ENCODE peak calls at places on chromosomes 3 and 15, in eight cellular contexts. P is HCT116, E is adrenal gland, A is A549, U is IMR-90, Q is body of pancreas, W is spleen, N is breast epithelium. B is an unnamed sample.

GRCh38 chr3:197520311-197521276 is 35.2 kb downstream of the BDH1 start:
- DNase-seq in N (no peak), P (no peak), U (peak; percentile 80), A (peak; percentile 91), W (no peak), E (no peak), Q (peak; percentile 49), B (no peak)

GRCh38 chr3:72576563-72576962 is 271.7 kb downstream of the SHQ1 start:
- DNase-seq in A (no peak), N (no peak), P (no peak), U (no peak), W (no peak), Q (no peak), E (no peak), B (no peak)

GRCh38 chr15:74615313-74616019 is at the start of gene CLK3:
- DNase-seq in E (peak; percentile 96), P (peak; percentile 86), A (peak; percentile 92), N (peak; percentile 93), Q (peak; percentile 96), W (peak; percentile 100), U (peak; percentile 89), B (peak; percentile 96)

GRCh38 chr3:61111764-61112163 is 139.5 kb downstream of the FHIT start:
- DNase-seq in W (no peak), Q (no peak), U (no peak), P (no peak), A (no peak), E (no peak), N (no peak), B (no peak)

GRCh38 chr15:99574502-99574901 is 8.7 kb downstream of the MEF2A start:
- DNase-seq in Q (no peak), A (no peak), E (no peak), N (no peak), U (no peak), W (no peak), P (no peak), B (no peak)

GRCh38 chr15:84725001-84725491 is 9.1 kb upstream of the SEC11A start:
- DNase-seq in U (peak; percentile 15), P (no peak), N (no peak), A (no peak), Q (peak; percentile 48), W (no peak), E (peak; percentile 24), B (peak; percentile 43)

GRCh38 chr15:54604963-54605362 is 591.8 kb downstream of the RSL24D1 start:
- DNase-seq in A (no peak), U (no peak), E (no peak), Q (no peak), W (no peak), P (no peak), N (no peak), B (no peak)

GRCh38 chr3:10430805-10431204 is 74.6 kb downstream of the ATP2B2 start:
- DNase-seq in A (no peak), Q (no peak), N (no peak), W (no peak), E (no peak), P (no peak), U (no peak), B (no peak)

GRCh38 chr15:31222769-31223345 is 103.8 kb upstream of the KLF13 start:
- DNase-seq in P (no peak), U (no peak), E (no peak), Q (no peak), A (no peak), N (no peak), W (no peak), B (no peak)

GRCh38 chr3:135891121-135891520 is 74.4 kb upstream of the PPP2R3A start:
- DNase-seq in Q (no peak), A (no peak), E (no peak), P (no peak), N (no peak), U (no peak), W (no peak), B (no peak)

GRCh38 chr3:155519081-155519480 is 225.6 kb upstream of the STRIT1 start:
- DNase-seq in U (no peak), P (no peak), W (no peak), E (no peak), N (no peak), Q (no peak), A (no peak), B (no peak)

GRCh38 chr15:73078722-73079121 is 26.5 kb downstream of the NEO1 start:
- DNase-seq in Q (peak; percentile 46), A (peak; percentile 28), N (no peak), W (no peak), P (no peak), E (no peak), U (peak; percentile 90), B (no peak)

GRCh38 chr3:158701666-158702065 is 29.2 kb upstream of the LXN start:
- DNase-seq in W (no peak), Q (no peak), E (no peak), U (peak; percentile 70), A (no peak), P (no peak), N (no peak), B (no peak)

GRCh38 chr3:142724682-142725351 is 983 bp downstream of the TRPC1 start:
- DNase-seq in N (peak; percentile 18), Q (peak; percentile 8), A (peak; percentile 78), U (peak; percentile 18), P (peak; percentile 13), E (peak; percentile 30), W (peak; percentile 78), B (peak; percentile 64)

GRCh38 chr15:66647358-66647757 is 54.7 kb upstream of the SMAD6 start:
- DNase-seq in N (peak; percentile 22), P (no peak), A (no peak), Q (no peak), E (no peak), W (no peak), U (no peak), B (peak; percentile 67)

GRCh38 chr3:183815951-183816475 is 9.4 kb downstream of the MAP6D1 start:
- DNase-seq in W (peak; percentile 64), A (no peak), N (no peak), P (no peak), E (no peak), U (no peak), Q (no peak), B (no peak)

GRCh38 chr15:88637436-88637835 is 1.4 kb upstream of the ISG20 start:
- DNase-seq in A (no peak), N (no peak), P (no peak), Q (no peak), W (peak; percentile 69), U (no peak), E (no peak), B (no peak)

GRCh38 chr15:88634449-88634848 is 4.4 kb upstream of the ISG20 start:
- DNase-seq in E (no peak), U (no peak), A (no peak), W (no peak), P (no peak), N (no peak), Q (no peak), B (no peak)

GRCh38 chr15:88636039-88636438 is 2.8 kb upstream of the ISG20 start:
- DNase-seq in Q (peak; percentile 93), A (peak; percentile 52), N (peak; percentile 73), E (peak; percentile 39), W (peak; percentile 88), U (no peak), P (peak; percentile 69), B (no peak)

GRCh38 chr15:88636654-88637053 is 2.2 kb upstream of the ISG20 start:
- DNase-seq in A (no peak), N (no peak), Q (no peak), E (no peak), U (peak; percentile 36), W (peak; percentile 69), P (no peak), B (no peak)

DNA sequence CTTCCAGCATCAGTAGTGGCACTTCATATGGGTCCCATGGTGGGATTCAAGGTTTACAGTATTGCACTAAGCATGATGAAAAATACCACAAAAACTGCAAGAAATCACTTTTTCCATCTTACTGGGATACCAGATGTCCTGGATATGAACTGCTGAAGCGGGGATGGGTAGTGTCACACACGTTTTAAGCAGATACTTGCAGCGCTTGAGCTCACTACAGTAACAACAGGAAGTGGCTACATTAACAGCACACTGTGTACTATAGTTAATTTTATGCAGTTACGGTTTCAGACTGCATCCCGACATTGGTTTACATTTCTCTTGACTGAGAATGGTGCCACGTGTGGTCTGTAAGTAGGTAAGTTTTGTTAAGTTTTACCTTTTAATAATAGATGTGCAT is 3.5 kb upstream of the ISG20 start:
- DNase-seq in W (peak; percentile 22), P (no peak), E (no peak), A (no peak), N (no peak), U (no peak), Q (peak; percentile 54), B (no peak)
- TF ChIP-seq POLR2A in W (no peak), P (no peak), E (no peak), A (no peak), N (no peak), U (no peak), Q (no peak), B (no peak)

DNA sequence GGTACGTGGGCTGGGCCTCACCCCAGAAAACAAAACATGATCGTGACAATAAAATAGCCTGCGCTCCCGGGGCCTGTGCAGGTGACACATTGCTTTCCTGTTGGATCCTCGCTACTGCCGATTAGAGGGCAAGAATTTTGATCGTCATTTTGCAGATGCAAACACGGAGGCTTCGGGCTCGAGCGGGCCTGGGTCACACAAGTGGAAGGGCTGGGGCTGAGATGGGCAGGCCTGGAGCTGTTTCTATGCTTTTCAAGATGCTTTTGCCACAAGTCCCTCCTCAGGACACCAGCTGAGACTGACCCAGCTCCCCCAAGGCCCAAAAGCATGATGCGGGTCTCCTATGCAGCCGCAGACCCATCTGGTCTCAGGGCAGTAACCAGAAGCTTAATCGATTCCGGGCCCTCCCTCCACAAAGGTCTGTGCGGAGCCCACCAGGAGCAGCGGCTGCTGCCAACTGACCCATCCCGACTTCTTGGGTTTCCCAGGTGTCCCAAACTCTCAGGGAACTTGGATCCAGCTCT is 30.0 kb downstream of the RGMA start:
- DNase-seq in E (no peak), A (no peak), U (no peak), P (no peak), W (no peak), Q (no peak), N (no peak), B (no peak)
- H3K27ac ChIP-seq in E (no peak overlapping the region), A (no peak overlapping the region), U (no peak overlapping the region), P (no peak overlapping the region), W (no peak overlapping the region), Q (no peak overlapping the region), N (peak overlapping the region; percentile 38), B (no peak overlapping the region)

GRCh38 chr15:92903956-92904831 is 4.1 kb downstream of the CHD2 start:
- DNase-seq in N (peak; percentile 99), W (peak; percentile 99), E (peak; percentile 98), P (peak; percentile 96), Q (peak; percentile 99), U (peak; percentile 98), A (peak; percentile 99), B (peak; percentile 99)
- TF ChIP-seq POLR2A in N (peak; percentile 67), W (peak; percentile 28), E (peak; percentile 98), P (peak; percentile 37), Q (peak; percentile 95), U (peak; percentile 98), A (peak; percentile 70), B (no peak)

DNA sequence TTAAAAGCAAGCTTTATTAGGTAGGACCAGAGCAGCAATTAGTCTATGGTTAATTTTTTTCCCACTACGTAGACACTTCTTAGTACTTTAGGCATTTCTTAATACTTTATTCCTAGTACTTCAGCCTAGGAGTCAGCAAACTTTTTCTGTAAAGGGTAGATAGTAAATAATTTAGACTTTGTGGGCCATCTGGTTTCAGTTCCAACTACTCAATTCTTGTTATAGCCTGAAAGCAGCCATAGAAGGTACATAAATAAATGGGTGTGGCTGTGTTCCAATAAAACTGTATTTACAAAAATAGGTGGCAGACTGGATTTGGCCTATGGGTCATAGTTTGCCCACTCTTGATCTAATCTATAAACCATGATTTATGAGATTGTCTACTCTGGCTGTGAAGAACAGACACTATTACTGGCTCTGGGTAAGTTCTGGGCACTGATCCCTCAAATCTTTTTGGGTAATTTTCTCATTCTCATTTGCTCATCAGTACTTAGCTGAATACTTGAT is 524.6 kb upstream of the TBL1XR1 start:
- DNase-seq in E (no peak), N (no peak), U (no peak), A (no peak), Q (no peak), P (no peak), W (no peak), B (no peak)
- H3K27ac ChIP-seq in E (no peak overlapping the region), N (no peak overlapping the region), U (no peak overlapping the region), A (no peak overlapping the region), Q (no peak overlapping the region), P (no peak overlapping the region), W (no peak overlapping the region), B (no peak overlapping the region)